ENCODE peak calls at places on chromosome 21, in seven cellular contexts. One of them, this sample, is unnamed.

GRCh38 chr21:46061063-46061462 is 36.8 kb upstream of the COL6A2 start:
- DNase-seq in HepG2: no peak
- DNase-seq in caudate nucleus: no peak
- DNase-seq in GOT3: no peak
- DNase-seq in WTC11: no peak
- DNase-seq in heart right ventricle: no peak
- DNase-seq in stimulated activated CD8-positive, alpha-beta memory T cell treated with anti-CD3 and anti-CD28 coated beads, Interleukin-15, amount 100 ng/mL, for 4 hours: no peak
- DNase-seq in this sample: peak

GRCh38 chr21:25323356-25323949 is 283.8 kb downstream of the MRPL39 start:
- DNase-seq in HepG2: no peak
- DNase-seq in caudate nucleus: no peak
- DNase-seq in GOT3: no peak
- DNase-seq in WTC11: no peak
- DNase-seq in heart right ventricle: no peak
- DNase-seq in stimulated activated CD8-positive, alpha-beta memory T cell treated with anti-CD3 and anti-CD28 coated beads, Interleukin-15, amount 100 ng/mL, for 4 hours: no peak
- DNase-seq in this sample: no peak

GRCh38 chr21:26982767-26983166 is 15.9 kb upstream of the ADAMTS5 start:
- DNase-seq in HepG2: no peak
- DNase-seq in caudate nucleus: no peak
- DNase-seq in GOT3: no peak
- DNase-seq in WTC11: no peak
- DNase-seq in heart right ventricle: no peak
- DNase-seq in stimulated activated CD8-positive, alpha-beta memory T cell treated with anti-CD3 and anti-CD28 coated beads, Interleukin-15, amount 100 ng/mL, for 4 hours: no peak
- DNase-seq in this sample: no peak

GRCh38 chr21:29157084-29157483 is 26.6 kb downstream of the MAP3K7CL start:
- DNase-seq in HepG2: no peak
- DNase-seq in caudate nucleus: no peak
- DNase-seq in GOT3: no peak
- DNase-seq in WTC11: no peak
- DNase-seq in heart right ventricle: no peak
- DNase-seq in stimulated activated CD8-positive, alpha-beta memory T cell treated with anti-CD3 and anti-CD28 coated beads, Interleukin-15, amount 100 ng/mL, for 4 hours: no peak
- DNase-seq in this sample: no peak

GRCh38 chr21:34614693-34615486 is at the start of gene RCAN1:
- DNase-seq in HepG2: peak
- DNase-seq in caudate nucleus: peak
- DNase-seq in GOT3: peak
- DNase-seq in WTC11: peak
- DNase-seq in heart right ventricle: peak
- DNase-seq in stimulated activated CD8-positive, alpha-beta memory T cell treated with anti-CD3 and anti-CD28 coated beads, Interleukin-15, amount 100 ng/mL, for 4 hours: peak
- DNase-seq in this sample: peak

GRCh38 chr21:42375141-42375905 is 9.0 kb upstream of the TFF1 start:
- DNase-seq in HepG2: no peak
- DNase-seq in caudate nucleus: no peak
- DNase-seq in GOT3: no peak
- DNase-seq in WTC11: no peak
- DNase-seq in heart right ventricle: no peak
- DNase-seq in stimulated activated CD8-positive, alpha-beta memory T cell treated with anti-CD3 and anti-CD28 coated beads, Interleukin-15, amount 100 ng/mL, for 4 hours: no peak
- DNase-seq in this sample: no peak

GRCh38 chr21:36419996-36420395 is 34.8 kb downstream of the CHAF1B start:
- DNase-seq in HepG2: peak
- DNase-seq in caudate nucleus: peak
- DNase-seq in GOT3: no peak
- DNase-seq in WTC11: peak
- DNase-seq in heart right ventricle: peak
- DNase-seq in stimulated activated CD8-positive, alpha-beta memory T cell treated with anti-CD3 and anti-CD28 coated beads, Interleukin-15, amount 100 ng/mL, for 4 hours: no peak
- DNase-seq in this sample: peak

GRCh38 chr21:39750670-39751069 is 5.7 kb downstream of the IGSF5 start:
- DNase-seq in HepG2: no peak
- DNase-seq in caudate nucleus: no peak
- DNase-seq in GOT3: no peak
- DNase-seq in WTC11: no peak
- DNase-seq in heart right ventricle: no peak
- DNase-seq in stimulated activated CD8-positive, alpha-beta memory T cell treated with anti-CD3 and anti-CD28 coated beads, Interleukin-15, amount 100 ng/mL, for 4 hours: no peak
- DNase-seq in this sample: no peak

GRCh38 chr21:44354001-44354405 is 582 bp downstream of the TRPM2 start:
- DNase-seq in HepG2: no peak
- DNase-seq in caudate nucleus: no peak
- DNase-seq in GOT3: no peak
- DNase-seq in WTC11: no peak
- DNase-seq in heart right ventricle: no peak
- DNase-seq in stimulated activated CD8-positive, alpha-beta memory T cell treated with anti-CD3 and anti-CD28 coated beads, Interleukin-15, amount 100 ng/mL, for 4 hours: no peak
- DNase-seq in this sample: peak

GRCh38 chr21:39444406-39445145 is 1.0 kb downstream of the LCA5L start:
- DNase-seq in HepG2: no peak
- DNase-seq in caudate nucleus: no peak
- DNase-seq in GOT3: no peak
- DNase-seq in WTC11: no peak
- DNase-seq in heart right ventricle: no peak
- DNase-seq in stimulated activated CD8-positive, alpha-beta memory T cell treated with anti-CD3 and anti-CD28 coated beads, Interleukin-15, amount 100 ng/mL, for 4 hours: no peak
- DNase-seq in this sample: no peak

GRCh38 chr21:38351961-38352521 is 95.2 kb downstream of the KCNJ15 start:
- DNase-seq in HepG2: no peak
- DNase-seq in caudate nucleus: no peak
- DNase-seq in GOT3: no peak
- DNase-seq in WTC11: no peak
- DNase-seq in heart right ventricle: no peak
- DNase-seq in stimulated activated CD8-positive, alpha-beta memory T cell treated with anti-CD3 and anti-CD28 coated beads, Interleukin-15, amount 100 ng/mL, for 4 hours: no peak
- DNase-seq in this sample: no peak

GRCh38 chr21:44815852-44816628 is 1.8 kb downstream of the SUMO3 start:
- DNase-seq in HepG2: peak
- DNase-seq in caudate nucleus: no peak
- DNase-seq in GOT3: no peak
- DNase-seq in WTC11: no peak
- DNase-seq in heart right ventricle: no peak
- DNase-seq in stimulated activated CD8-positive, alpha-beta memory T cell treated with anti-CD3 and anti-CD28 coated beads, Interleukin-15, amount 100 ng/mL, for 4 hours: no peak
- DNase-seq in this sample: no peak

GRCh38 chr21:42305707-42306147 is 9.5 kb downstream of the TFF3 start:
- DNase-seq in HepG2: no peak
- DNase-seq in caudate nucleus: no peak
- DNase-seq in GOT3: no peak
- DNase-seq in WTC11: no peak
- DNase-seq in heart right ventricle: no peak
- DNase-seq in stimulated activated CD8-positive, alpha-beta memory T cell treated with anti-CD3 and anti-CD28 coated beads, Interleukin-15, amount 100 ng/mL, for 4 hours: no peak
- DNase-seq in this sample: no peak

GRCh38 chr21:45412909-45413581 is 8.1 kb downstream of the COL18A1 start:
- DNase-seq in HepG2: no peak
- DNase-seq in caudate nucleus: no peak
- DNase-seq in GOT3: no peak
- DNase-seq in WTC11: peak
- DNase-seq in heart right ventricle: no peak
- DNase-seq in stimulated activated CD8-positive, alpha-beta memory T cell treated with anti-CD3 and anti-CD28 coated beads, Interleukin-15, amount 100 ng/mL, for 4 hours: no peak
- DNase-seq in this sample: peak

GRCh38 chr21:31509108-31510017 is 150.1 kb upstream of the SOD1 start:
- DNase-seq in HepG2: peak
- DNase-seq in caudate nucleus: peak
- DNase-seq in GOT3: no peak
- DNase-seq in WTC11: peak
- DNase-seq in heart right ventricle: no peak
- DNase-seq in stimulated activated CD8-positive, alpha-beta memory T cell treated with anti-CD3 and anti-CD28 coated beads, Interleukin-15, amount 100 ng/mL, for 4 hours: peak
- DNase-seq in this sample: no peak

GRCh38 chr21:42572906-42573495 is 59.3 kb downstream of the SLC37A1 start:
- DNase-seq in HepG2: no peak
- DNase-seq in caudate nucleus: no peak
- DNase-seq in GOT3: no peak
- DNase-seq in WTC11: peak
- DNase-seq in heart right ventricle: no peak
- DNase-seq in stimulated activated CD8-positive, alpha-beta memory T cell treated with anti-CD3 and anti-CD28 coated beads, Interleukin-15, amount 100 ng/mL, for 4 hours: no peak
- DNase-seq in this sample: no peak

This sample was measured in psoas muscle.